ENCODE peak calls at places on chromosomes 6 and 20, in four cellular contexts. One of them, this sample, is unnamed.
A peak's percentile ranks its signal among the peaks of the same experiment; 100 is the strongest.

GRCh38 chr6:112153926-112154621 is 66.7 kb downstream of the FAM229B start:
- DNase-seq in psoas muscle: no peak
- DNase-seq in substantia nigra: no peak
- DNase-seq in GM12865: no peak
- DNase-seq in this sample: no peak

GRCh38 chr20:15836634-15837033 is 736.6 kb downstream of the KIF16B start:
- DNase-seq in psoas muscle: no peak
- DNase-seq in substantia nigra: no peak
- DNase-seq in GM12865: no peak
- DNase-seq in this sample: no peak

GRCh38 chr6:149964243-149965190 is 774 bp downstream of the ULBP1 start:
- DNase-seq in psoas muscle: no peak
- DNase-seq in substantia nigra: no peak
- DNase-seq in GM12865: no peak
- DNase-seq in this sample: peak; percentile 44

GRCh38 chr20:25035924-25036323 is 22.0 kb downstream of the ACSS1 start:
- DNase-seq in psoas muscle: no peak
- DNase-seq in substantia nigra: no peak
- DNase-seq in GM12865: peak; percentile 53
- DNase-seq in this sample: no peak

GRCh38 chr20:59604770-59605665 is 678 bp downstream of the PHACTR3 start:
- DNase-seq in psoas muscle: no peak
- DNase-seq in substantia nigra: peak; percentile 29
- DNase-seq in GM12865: no peak
- DNase-seq in this sample: no peak

GRCh38 chr6:90202156-90202555 is 94.5 kb downstream of the BACH2 start:
- DNase-seq in psoas muscle: no peak
- DNase-seq in substantia nigra: no peak
- DNase-seq in GM12865: peak; percentile 11
- DNase-seq in this sample: no peak

GRCh38 chr6:24859608-24860007 is 60.9 kb upstream of the ARMH2 start:
- DNase-seq in psoas muscle: no peak
- DNase-seq in substantia nigra: no peak
- DNase-seq in GM12865: no peak
- DNase-seq in this sample: no peak

GRCh38 chr6:160427312-160428068 is 79.3 kb downstream of the SLC22A3 start:
- DNase-seq in psoas muscle: no peak
- DNase-seq in substantia nigra: no peak
- DNase-seq in GM12865: no peak
- DNase-seq in this sample: peak; percentile 45

GRCh38 chr20:10306440-10307358 is 88.1 kb downstream of the SNAP25 start:
- DNase-seq in psoas muscle: no peak
- DNase-seq in substantia nigra: no peak
- DNase-seq in GM12865: no peak
- DNase-seq in this sample: no peak